ENCODE peak calls at places on chromosomes 12 and 14, in six cellular contexts. N is CD8-positive, alpha-beta memory T cell; E is cardiac muscle cell; R is colonic mucosa; P is right cardiac atrium; U is right atrium auricular region. F is an unnamed sample. For H3K4me1, the result is how much of the 10 kb centered on the place peaks cover.

GRCh38 chr14:51597511-51597920 is 54.2 kb upstream of the FRMD6 start:
- DNase-seq in R (no peak), P (no peak), N (no peak), U (no peak), E (no peak), F (no peak)

GRCh38 chr12:5442251-5443006 is 10.5 kb downstream of the NTF3 start:
- DNase-seq in U (no peak), R (no peak), P (no peak), N (no peak), E (peak), F (no peak)

GRCh38 chr12:6080149-6081045 is 44.1 kb downstream of the VWF start:
- DNase-seq in N (no peak), R (no peak), P (peak), E (no peak), U (no peak), F (no peak)

GRCh38 chr12:79451988-79452387 is 238.8 kb downstream of the PAWR start:
- DNase-seq in P (peak), E (no peak), U (peak), R (peak), N (no peak), F (peak)

GRCh38 chr14:72903707-72904106 is 9.8 kb upstream of the DPF3 start:
- DNase-seq in E (no peak), N (no peak), U (no peak), P (no peak), R (no peak), F (no peak)

GRCh38 chr14:75254901-75255300 is 23.7 kb upstream of the FOS start:
- DNase-seq in P (no peak), N (no peak), E (no peak), R (peak), U (no peak), F (no peak)

GRCh38 chr14:50773632-50774541 is 57.1 kb downstream of the NIN start:
- DNase-seq in E (peak), N (no peak), R (peak), U (no peak), P (no peak), F (no peak)

GRCh38 chr12:45324391-45324790 is 108.5 kb downstream of the ANO6 start:
- DNase-seq in N (no peak), E (no peak), U (no peak), R (no peak), P (no peak), F (no peak)

GRCh38 chr12:109999983-110000505 is 814 bp downstream of the ANKRD13A start:
- DNase-seq in E (peak), R (no peak), N (no peak), U (no peak), P (peak), F (peak)

GRCh38 chr14:34582117-34582680 is 42.7 kb upstream of the EAPP start:
- DNase-seq in E (no peak), N (no peak), U (no peak), P (no peak), R (no peak), F (peak)

GRCh38 chr12:79424109-79424721 is 266.5 kb downstream of the PAWR start:
- DNase-seq in U (no peak), E (no peak), P (no peak), N (no peak), R (no peak), F (no peak)

GRCh38 chr12:82082476-82082875 is 275.7 kb downstream of the CCDC59 start:
- DNase-seq in P (no peak), N (no peak), U (no peak), E (no peak), R (no peak), F (no peak)

GRCh38 chr14:97107070-97107469 is 309.9 kb downstream of the VRK1 start:
- DNase-seq in R (no peak), E (no peak), P (no peak), N (no peak), U (no peak), F (no peak)

GRCh38 chr12:102513272-102513671 is 32.9 kb upstream of the IGF1 start:
- DNase-seq in R (no peak), P (peak), U (no peak), E (no peak), N (no peak), F (no peak)

GRCh38 chr14:77018785-77019184 is 9.7 kb downstream of the IRF2BPL start:
- DNase-seq in R (no peak), U (no peak), E (no peak), P (no peak), N (no peak), F (no peak)

GRCh38 chr12:11577658-11578260 is 71.7 kb upstream of the ETV6 start:
- DNase-seq in E (no peak), P (no peak), R (no peak), N (no peak), U (no peak), F (no peak)

GRCh38 chr14:74261288-74261687 is 22.0 kb downstream of the VSX2 start:
- DNase-seq in E (no peak), P (no peak), R (no peak), U (no peak), N (no peak), F (no peak)

GRCh38 chr12:57780284-57780897 is 2.2 kb upstream of the TSFM start:
- DNase-seq in E (no peak), U (no peak), R (no peak), P (no peak), N (no peak), F (no peak)

GRCh38 chr12:125533434-125534029 is 468.3 kb downstream of the AACS start:
- DNase-seq in U (no peak), N (no peak), E (peak), R (peak), P (peak), F (peak)

GRCh38 chr12:6116481-6117021 is 7.9 kb downstream of the VWF start:
- DNase-seq in P (peak), N (no peak), U (no peak), E (no peak), R (no peak), F (no peak)

GRCh38 chr12:19783547-19784444 is 344.5 kb downstream of the AEBP2 start:
- DNase-seq in R (no peak), U (no peak), N (no peak), P (peak), E (no peak), F (peak)

GRCh38 chr14:54776361-54777001 is 126.1 kb downstream of the GCH1 start:
- DNase-seq in U (no peak), E (peak), P (peak), N (peak), R (no peak), F (peak)

GRCh38 chr12:76276499-76277151 is 71.6 kb downstream of the BBS10 start:
- DNase-seq in P (no peak), E (no peak), U (no peak), R (no peak), N (no peak), F (no peak)
- H3K4me3 ChIP-seq in P (no peak), E (no peak), U (no peak), R (no peak), N (no peak), F (no peak)

DNA sequence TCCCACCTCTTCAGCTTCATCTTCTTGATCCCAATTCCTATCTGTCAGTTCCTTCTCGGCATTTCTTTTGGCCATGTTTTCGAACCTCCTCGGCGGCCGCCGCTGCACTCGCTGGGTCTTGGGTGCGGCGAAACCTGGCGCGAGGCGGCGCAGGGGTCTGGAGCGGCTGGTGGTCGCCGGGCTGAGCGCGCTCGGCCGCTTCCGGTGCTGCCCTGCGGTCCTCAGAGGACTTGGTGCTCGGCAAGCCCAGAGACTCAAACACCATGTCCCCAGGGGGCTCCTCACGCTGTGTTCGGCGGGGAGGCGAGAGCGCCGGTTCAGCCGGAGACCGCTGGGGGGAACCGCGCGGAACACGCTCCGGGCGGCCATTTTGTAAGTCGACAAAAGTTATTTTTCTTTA is 51.8 kb downstream of the PPP1R36 start:
- DNase-seq in R (no peak), U (no peak), E (no peak), N (no peak), P (no peak), F (no peak)
- H3K4me1 ChIP-seq in R (under half), U (under half), E (under half), N (under half), P (under half), F (under half)

GRCh38 chr12:3077572-3078081 is 448 bp downstream of the TSPAN9 start:
- DNase-seq in N (peak), U (no peak), E (no peak), P (peak), R (peak), F (no peak)
- H3K27ac ChIP-seq in N (no peak), U (peak), E (peak), P (peak), R (peak), F (peak)

GRCh38 chr14:93971635-93972027 is 4.7 kb downstream of the ASB2 start:
- DNase-seq in P (no peak), N (no peak), R (no peak), U (no peak), E (no peak), F (no peak)
- H3K4me3 ChIP-seq in P (no peak), N (peak), R (no peak), U (no peak), E (no peak), F (no peak)

GRCh38 chr14:69631509-69631908 is 20.1 kb downstream of the SUSD6 start:
- DNase-seq in R (no peak), P (no peak), U (no peak), N (no peak), E (no peak), F (no peak)

GRCh38 chr14:69632154-69632553 is 20.8 kb downstream of the SUSD6 start:
- DNase-seq in R (no peak), N (no peak), U (no peak), P (peak), E (no peak), F (no peak)

GRCh38 chr14:69626132-69626500 is 14.7 kb downstream of the SUSD6 start:
- DNase-seq in N (no peak), E (no peak), R (no peak), P (no peak), U (no peak), F (no peak)

GRCh38 chr14:69632752-69633151 is 21.4 kb downstream of the SUSD6 start:
- DNase-seq in E (no peak), P (no peak), N (no peak), R (no peak), U (no peak), F (no peak)

DNA sequence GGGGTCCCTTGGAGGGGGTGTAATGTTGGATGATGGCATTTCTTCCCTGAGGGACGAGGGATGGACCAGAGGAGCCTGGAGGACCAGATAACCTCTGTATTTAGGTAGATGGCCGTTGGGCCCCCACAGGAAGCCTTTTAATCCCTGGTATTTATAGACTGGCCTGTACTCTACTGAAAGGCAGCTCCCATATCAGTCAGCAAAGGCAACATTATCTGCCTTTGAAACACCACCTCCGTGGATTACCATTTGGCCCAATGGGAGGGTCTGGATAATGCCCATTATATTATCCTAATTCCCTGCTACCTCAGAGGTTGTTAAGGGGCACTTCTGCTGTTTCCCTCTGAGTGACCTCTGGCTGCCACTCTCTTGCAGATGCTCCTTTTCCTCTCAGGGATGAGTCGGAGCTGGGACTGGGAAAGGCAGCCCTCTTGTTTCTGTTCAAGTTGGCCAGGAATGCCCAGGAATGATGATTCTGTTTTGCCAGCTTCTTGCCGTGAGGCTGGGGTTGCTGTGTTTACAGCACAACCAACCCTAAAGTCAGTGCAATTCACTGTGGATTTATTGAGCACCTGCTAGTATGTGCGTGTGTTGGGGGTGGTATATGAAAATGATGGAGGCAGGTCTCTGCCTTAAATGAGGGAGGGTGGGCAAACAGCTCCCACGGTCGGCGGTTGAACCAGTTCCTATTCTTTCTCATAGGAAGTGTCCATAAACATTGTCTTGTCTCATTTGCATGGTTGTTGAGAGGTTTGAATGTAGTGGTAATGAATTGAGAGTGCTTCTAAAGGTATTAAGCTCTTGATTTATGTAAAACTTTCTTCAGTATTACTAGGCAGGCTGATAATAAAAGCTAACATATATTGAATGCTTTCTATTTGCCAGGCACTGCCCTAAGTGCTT is 18.1 kb downstream of the SUSD6 start:
- DNase-seq in P (no peak), E (no peak), U (no peak), N (no peak), R (no peak), F (no peak)
- H3K4me1 ChIP-seq in P (under half), E (half or more), U (half or more), N (half or more), R (under half), F (under half)

GRCh38 chr14:104866451-104867370 is 1.6 kb downstream of the CEP170B start:
- DNase-seq in E (no peak), U (no peak), R (no peak), P (peak), N (no peak), F (peak)
- H3K27ac ChIP-seq in E (no peak), U (peak), R (peak), P (no peak), N (peak), F (peak)

DNA sequence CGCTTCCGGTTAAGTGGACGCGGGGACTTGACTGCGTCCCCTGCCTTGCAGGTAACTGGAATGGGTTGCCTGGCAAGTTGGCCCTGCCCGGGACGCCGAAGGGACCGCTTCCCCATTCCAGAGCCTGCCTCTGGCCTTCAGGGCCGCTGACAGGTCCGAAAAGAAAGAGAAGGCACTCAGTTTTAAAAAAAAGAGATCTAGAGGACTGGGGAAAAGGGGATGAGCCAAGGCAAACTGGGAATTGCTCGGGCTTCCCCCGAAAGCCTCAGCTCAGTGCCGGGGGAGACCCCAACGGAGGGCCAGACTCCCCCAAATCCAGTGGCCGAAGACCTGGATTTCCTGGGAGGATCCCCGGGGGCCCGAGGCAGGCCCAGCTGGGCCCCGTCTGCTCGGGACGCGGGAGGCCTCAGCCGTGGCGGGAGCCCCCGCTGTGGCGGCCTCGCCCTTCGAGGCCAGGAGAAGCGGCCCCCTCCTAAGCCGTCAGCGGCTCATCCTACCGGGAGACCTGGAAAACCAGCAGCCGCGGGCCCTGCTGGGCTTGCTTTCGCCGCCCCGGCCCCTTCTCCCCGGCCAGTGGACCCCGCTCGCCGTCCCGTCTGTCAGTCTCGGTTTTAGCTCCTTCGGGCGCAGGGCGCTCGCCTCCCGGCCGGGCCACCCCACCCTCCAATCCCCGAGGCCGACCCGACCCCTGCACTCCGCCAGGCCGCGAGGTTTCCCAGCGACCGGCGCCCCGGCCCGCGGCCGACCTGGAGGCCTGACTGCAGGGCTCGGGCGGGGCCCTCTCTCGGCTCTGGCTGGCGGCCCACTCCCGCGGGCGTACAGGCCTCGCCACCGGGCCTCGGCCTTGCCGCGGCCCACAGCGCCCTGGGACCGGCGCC is 12.5 kb downstream of the OTX2 start:
- DNase-seq in P (no peak), N (no peak), E (no peak), R (no peak), U (no peak), F (peak)
- H3K4me3 ChIP-seq in P (peak), N (no peak), E (no peak), R (peak), U (peak), F (no peak)

DNA sequence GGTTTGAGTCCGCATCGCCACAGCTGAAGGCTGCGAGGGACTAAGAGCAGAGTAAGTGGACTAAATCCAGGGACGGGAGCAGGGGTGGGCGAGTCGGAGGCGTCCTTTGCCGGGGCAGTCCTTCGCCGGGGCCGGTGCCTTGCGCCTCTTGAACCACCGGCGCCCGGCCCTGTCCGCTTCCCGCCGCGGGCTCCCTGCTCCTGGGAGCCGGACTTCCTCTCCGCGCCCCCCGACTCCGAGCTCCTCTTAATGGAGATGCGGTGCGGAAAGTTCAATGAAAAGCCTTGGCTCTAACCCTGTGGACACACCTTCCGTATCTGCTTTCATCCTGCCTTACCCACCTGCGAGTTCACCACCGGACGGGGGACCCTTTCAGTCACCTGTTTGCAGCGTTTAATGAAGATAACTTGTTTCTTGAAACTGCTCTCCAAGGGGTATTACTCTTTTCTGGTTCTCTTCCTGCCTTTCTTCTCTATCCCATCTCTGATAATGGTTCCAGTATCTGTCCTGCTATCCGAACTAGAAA is 453 bp downstream of the FGFR1OP2 start:
- DNase-seq in E (no peak), N (no peak), P (no peak), U (no peak), R (peak), F (no peak)
- H3K4me1 ChIP-seq in E (under half), N (half or more), P (under half), U (half or more), R (under half), F (half or more)

GRCh38 chr12:131138638-131139362 is 185.1 kb downstream of the ADGRD1 start:
- DNase-seq in E (no peak), P (no peak), N (no peak), R (no peak), U (no peak), F (no peak)
- H3K27ac ChIP-seq in E (no peak), P (no peak), N (no peak), R (no peak), U (no peak), F (no peak)

GRCh38 chr12:53941187-53941586 is 2.6 kb downstream of the HOXC13 start:
- DNase-seq in P (no peak), N (no peak), U (no peak), R (no peak), E (no peak), F (no peak)

GRCh38 chr12:53941750-53942149 is 3.1 kb downstream of the HOXC13 start:
- DNase-seq in E (no peak), U (no peak), N (no peak), R (no peak), P (no peak), F (no peak)

GRCh38 chr12:53942467-53942997 is 3.9 kb downstream of the HOXC13 start:
- DNase-seq in N (no peak), E (no peak), P (no peak), U (no peak), R (no peak), F (no peak)

GRCh38 chr12:53939141-53940108 is 794 bp downstream of the HOXC13 start:
- DNase-seq in R (no peak), U (no peak), P (no peak), E (peak), N (no peak), F (peak)

GRCh38 chr12:53940448-53941014 is 1.9 kb downstream of the HOXC13 start:
- DNase-seq in R (no peak), N (no peak), E (no peak), P (no peak), U (no peak), F (no peak)
- H3K4me3 ChIP-seq in R (no peak), N (no peak), E (no peak), P (no peak), U (no peak), F (no peak)